ENCODE peak calls at places on chromosomes 16 and 17, in four cellular contexts. V, J, N and P are unnamed samples.

GRCh38 chr17:77422104-77422782 is 281.5 kb downstream of the SEC14L1 start:
- DNase-seq in V (peak; percentile 57), J (no peak), N (no peak), P (no peak)

GRCh38 chr17:40318835-40319332 is 9.9 kb downstream of the RARA start:
- DNase-seq in V (no peak), J (no peak), N (no peak), P (no peak)

GRCh38 chr17:37317867-37318266 is 57.9 kb upstream of the C17orf78 start:
- DNase-seq in V (no peak), J (no peak), N (no peak), P (no peak)

GRCh38 chr17:40518401-40519088 is 17.1 kb upstream of the TNS4 start:
- DNase-seq in V (peak; percentile 88), J (no peak), N (no peak), P (no peak)

GRCh38 chr16:86882586-86883280 is 304.4 kb downstream of the FOXL1 start:
- DNase-seq in V (no peak), J (no peak), N (no peak), P (peak; percentile 88)

GRCh38 chr17:37475713-37476420 is 13.8 kb upstream of the DUSP14 start:
- DNase-seq in V (no peak), J (no peak), N (no peak), P (no peak)

GRCh38 chr17:71081666-71082065 is 912.3 kb downstream of the KCNJ2 start:
- DNase-seq in V (no peak), J (no peak), N (no peak), P (no peak)

GRCh38 chr17:66549731-66550207 is 247.4 kb downstream of the PRKCA start:
- DNase-seq in V (peak; percentile 60), J (no peak), N (no peak), P (peak; percentile 90)

GRCh38 chr17:50935201-50936124 is 69.3 kb upstream of the TOB1 start:
- DNase-seq in V (peak; percentile 98), J (peak; percentile 63), N (no peak), P (no peak)

GRCh38 chr17:58666858-58667267 is 25.0 kb downstream of the TEX14 start:
- DNase-seq in V (peak; percentile 94), J (no peak), N (peak; percentile 95), P (peak; percentile 79)

GRCh38 chr16:50591209-50591608 is 43.0 kb downstream of the NKD1 start:
- DNase-seq in V (no peak), J (no peak), N (no peak), P (no peak)

GRCh38 chr17:79785017-79785899 is 7.3 kb downstream of the CBX2 start:
- DNase-seq in V (no peak), J (no peak), N (no peak), P (no peak)

GRCh38 chr17:72477529-72477928 is 356.7 kb downstream of the SOX9 start:
- DNase-seq in V (no peak), J (no peak), N (no peak), P (no peak)

GRCh38 chr17:80752369-80752705 is 207.7 kb downstream of the RPTOR start:
- DNase-seq in V (no peak), J (no peak), N (no peak), P (no peak)

GRCh38 chr17:48037036-48037881 is at the start of gene COPZ2:
- DNase-seq in V (peak; percentile 71), J (peak; percentile 50), N (no peak), P (peak; percentile 44)

GRCh38 chr17:68036304-68037147 is 991 bp downstream of the KPNA2 start:
- DNase-seq in V (no peak), J (no peak), N (no peak), P (peak; percentile 59)

GRCh38 chr17:5813357-5813756 is 229.0 kb upstream of the NLRP1 start:
- DNase-seq in V (no peak), J (no peak), N (no peak), P (no peak)

GRCh38 chr17:13583996-13584700 is 17.6 kb downstream of the HS3ST3A1 start:
- DNase-seq in V (no peak), J (no peak), N (no peak), P (no peak)

GRCh38 chr17:21689604-21690003 is 2.7 kb upstream of the KCNJ18 start:
- DNase-seq in V (peak; percentile 68), J (no peak), N (no peak), P (peak; percentile 72)

GRCh38 chr17:67027031-67027628 is 17.2 kb upstream of the CACNG1 start:
- DNase-seq in V (peak; percentile 9), J (no peak), N (no peak), P (peak; percentile 17)

GRCh38 chr17:15249487-15249886 is 15.6 kb downstream of the PMP22 start:
- DNase-seq in V (no peak), J (no peak), N (no peak), P (no peak)

GRCh38 chr16:19230575-19230974 is 55.0 kb upstream of the CLEC19A start:
- DNase-seq in V (no peak), J (no peak), N (no peak), P (no peak)
- TF ChIP-seq MAZ in V (no peak), J (no peak), N (no peak), P (no peak)

GRCh38 chr16:27602103-27602502 is 52.2 kb downstream of the KATNIP start:
- DNase-seq in V (no peak), J (no peak), N (no peak), P (no peak)
- TF ChIP-seq MAZ in V (no peak), J (no peak), N (no peak), P (no peak)

GRCh38 chr17:28499366-28499668 is 6.8 kb upstream of the FOXN1 start:
- DNase-seq in V (no peak), J (no peak), N (no peak), P (no peak)
- TF ChIP-seq MAZ in V (no peak), J (no peak), N (no peak), P (no peak)

GRCh38 chr17:69117855-69118758 is 23.6 kb downstream of the ABCA6 start:
- DNase-seq in V (no peak), J (no peak), N (no peak), P (no peak)
- TF ChIP-seq MAZ in V (no peak), J (no peak), N (no peak), P (no peak)

GRCh38 chr17:30093463-30094147 is 23.0 kb upstream of the NSRP1 start:
- DNase-seq in V (peak; percentile 63), J (peak; percentile 49), N (peak; percentile 75), P (peak; percentile 58)
- TF ChIP-seq MAZ in V (no peak), J (no peak), N (no peak), P (peak; percentile 26)

GRCh38 chr16:68434654-68435210 is 13.6 kb downstream of the SMPD3 start:
- DNase-seq in V (no peak), J (no peak), N (no peak), P (no peak)
- TF ChIP-seq MAZ in V (no peak), J (no peak), N (no peak), P (no peak)

GRCh38 chr17:45341389-45342158 is 24.8 kb upstream of the MAP3K14 start:
- DNase-seq in V (peak; percentile 94), J (peak; percentile 41), N (peak; percentile 86), P (peak; percentile 85)

GRCh38 chr17:45339646-45340605 is 23.1 kb upstream of the MAP3K14 start:
- DNase-seq in V (no peak), J (no peak), N (peak; percentile 55), P (no peak)

GRCh38 chr17:45336390-45337182 is 19.8 kb upstream of the MAP3K14 start:
- DNase-seq in V (no peak), J (no peak), N (no peak), P (no peak)

GRCh38 chr17:45338023-45338781 is 21.4 kb upstream of the MAP3K14 start:
- DNase-seq in V (no peak), J (no peak), N (no peak), P (no peak)

DNA sequence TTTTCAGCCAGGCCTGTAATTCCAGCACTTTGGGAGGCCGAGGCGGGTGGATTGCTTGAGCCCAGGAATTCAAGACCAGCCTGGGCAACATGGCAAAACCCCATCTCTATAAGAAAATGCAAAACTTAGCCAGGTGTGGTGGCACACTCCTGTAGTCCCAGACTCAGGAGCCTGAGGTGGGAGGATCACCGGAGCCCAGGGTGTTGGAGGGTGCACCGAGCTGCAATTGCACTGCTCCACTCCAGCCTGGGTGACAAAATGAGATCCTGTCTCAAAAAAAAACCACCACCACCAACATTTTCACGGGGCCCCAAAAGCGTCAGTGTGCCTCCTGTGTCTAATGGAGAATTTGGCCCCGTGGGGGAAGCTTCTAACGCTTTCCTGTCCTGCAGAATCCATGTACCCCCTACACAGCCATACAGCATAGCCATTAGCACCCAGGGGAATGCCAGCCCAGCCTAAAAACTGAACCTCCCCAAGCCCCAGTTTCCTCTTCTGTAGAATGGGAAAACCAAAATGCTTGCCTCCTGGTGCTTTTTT is 22.2 kb upstream of the MAP3K14 start:
- DNase-seq in V (no peak), J (no peak), N (no peak), P (no peak)
- TF ChIP-seq MAZ in V (no peak), J (no peak), N (no peak), P (no peak)

GRCh38 chr16:997440-998051 is 16.0 kb downstream of the SOX8 start:
- DNase-seq in V (peak; percentile 49), J (no peak), N (no peak), P (peak; percentile 41)

GRCh38 chr16:998615-999014 is 17.0 kb downstream of the SOX8 start:
- DNase-seq in V (no peak), J (no peak), N (no peak), P (no peak)

GRCh38 chr16:999677-1000076 is 18.1 kb downstream of the SOX8 start:
- DNase-seq in V (no peak), J (no peak), N (no peak), P (no peak)

GRCh38 chr16:996672-997071 is 15.1 kb downstream of the SOX8 start:
- DNase-seq in V (no peak), J (no peak), N (no peak), P (no peak)

GRCh38 chr16:998211-998610 is 16.6 kb downstream of the SOX8 start:
- DNase-seq in V (no peak), J (no peak), N (no peak), P (no peak)
- TF ChIP-seq MAZ in V (no peak), J (no peak), N (no peak), P (no peak)

GRCh38 chr16:29256501-29256981 is 150.0 kb downstream of the NPIPB11 start:
- DNase-seq in V (no peak), J (no peak), N (no peak), P (no peak)
- TF ChIP-seq MAZ in V (no peak), J (no peak), N (no peak), P (no peak)